ENCODE peak calls at places on chromosomes 12 and 14, in six cellular contexts. Y, I, A, N, V and B are unnamed samples.

GRCh38 chr12:49027846-49028245 is 9.3 kb upstream of the PRKAG1 start:
- DNase-seq in A (no peak), N (no peak), Y (no peak), I (no peak), V (no peak), B (no peak)

GRCh38 chr14:51880810-51881580 is 20.6 kb downstream of the GNG2 start:
- DNase-seq in V (no peak), I (no peak), N (no peak), A (no peak), Y (no peak), B (no peak)

GRCh38 chr12:100955139-100955538 is 160.6 kb downstream of the ANO4 start:
- DNase-seq in A (peak; percentile 83), Y (no peak), N (no peak), V (no peak), I (no peak), B (no peak)

GRCh38 chr12:113232232-113232615 is 11.0 kb downstream of the TPCN1 start:
- DNase-seq in V (no peak), I (no peak), Y (no peak), A (no peak), N (no peak), B (no peak)

GRCh38 chr14:85634205-85634604 is 104.3 kb downstream of the FLRT2 start:
- DNase-seq in N (no peak), A (no peak), Y (peak; percentile 19), V (no peak), I (no peak), B (no peak)

GRCh38 chr14:53808042-53808441 is 148.6 kb downstream of the BMP4 start:
- DNase-seq in I (no peak), V (no peak), A (no peak), N (no peak), Y (no peak), B (no peak)

GRCh38 chr14:33962016-33962415 is 11.1 kb upstream of the EGLN3 start:
- DNase-seq in V (no peak), N (no peak), Y (no peak), A (no peak), I (no peak), B (no peak)

GRCh38 chr14:68229423-68229831 is 409.8 kb downstream of the RAD51B start:
- DNase-seq in A (no peak), V (no peak), I (no peak), Y (no peak), N (no peak), B (no peak)

GRCh38 chr12:40446385-40446784 is 221.6 kb downstream of the LRRK2 start:
- DNase-seq in I (no peak), N (peak; percentile 22), Y (no peak), A (peak; percentile 17), V (no peak), B (no peak)

GRCh38 chr12:5088586-5089264 is 45.0 kb downstream of the KCNA5 start:
- DNase-seq in N (no peak), V (no peak), Y (no peak), A (peak; percentile 83), I (no peak), B (peak; percentile 68)

GRCh38 chr14:73786632-73786941 is 65.0 kb upstream of the PTGR2 start:
- DNase-seq in Y (no peak), I (no peak), V (no peak), N (peak; percentile 40), A (peak; percentile 59), B (no peak)

GRCh38 chr12:131599214-131600159 is 111.4 kb upstream of the SFSWAP start:
- DNase-seq in A (no peak), Y (no peak), V (no peak), I (no peak), N (no peak), B (no peak)

GRCh38 chr14:29163109-29163508 is 396.5 kb downstream of the FOXG1 start:
- DNase-seq in I (no peak), Y (no peak), V (no peak), A (no peak), N (no peak), B (no peak)

GRCh38 chr14:53880761-53881160 is 75.9 kb downstream of the BMP4 start:
- DNase-seq in I (no peak), A (no peak), Y (no peak), V (no peak), N (no peak), B (no peak)

GRCh38 chr14:95142208-95142607 is 15.1 kb downstream of the DICER1 start:
- DNase-seq in Y (no peak), I (no peak), N (no peak), V (no peak), A (no peak), B (no peak)

GRCh38 chr14:66701813-66702212 is 193.9 kb downstream of the GPHN start:
- DNase-seq in A (no peak), N (no peak), Y (no peak), I (no peak), V (no peak), B (no peak)

GRCh38 chr14:101200008-101200649 is 296.6 kb upstream of the RTL1 start:
- DNase-seq in I (peak; percentile 16), N (no peak), Y (no peak), A (no peak), V (no peak), B (peak; percentile 22)

GRCh38 chr14:93747102-93747501 is 41.2 kb downstream of the PRIMA1 start:
- DNase-seq in A (no peak), I (no peak), V (no peak), Y (no peak), N (no peak), B (no peak)

GRCh38 chr14:72804653-72805180 is 89.2 kb downstream of the DPF3 start:
- DNase-seq in Y (no peak), A (no peak), N (no peak), V (no peak), I (no peak), B (no peak)

GRCh38 chr14:65334765-65335411 is 77.6 kb upstream of the FUT8 start:
- DNase-seq in Y (peak; percentile 23), V (no peak), I (no peak), A (no peak), N (no peak), B (no peak)